ENCODE peak calls at places on chromosome 10, in ten cellular contexts. N is activated naive CD8-positive, alpha-beta T cell treated with anti-CD3 and anti-CD28 coated beads, Interleukin-2, amount 10 ng/mL, durations not matched to agents 7 days and 5 days; I is HCT116; Y is activated CD8-positive, alpha-beta T cell treated with anti-CD3 and anti-CD28 coated beads for 36 hours; S is CD4-positive, CD25-positive, alpha-beta regulatory T cell; Q is HepG2; X is naive B cell; K is stimulated activated effector memory CD8-positive, alpha-beta T cell treated with anti-CD3 and anti-CD28 coated beads, Interleukin-12 subunit alpha, Interleukin-12 subunit beta, amount 100 ng/mL, for 72 hours; T is heart right ventricle; R is left cardiac atrium. P is an unnamed sample.
A peak's percentile ranks its signal among the peaks of the same experiment; 100 is the strongest.

GRCh38 chr10:18140149-18140956 is at the start of gene CACNB2:
- ATAC-seq in Y (no peak), Q (peak; percentile 94), N (peak; percentile 33), S (no peak), I (peak; percentile 85), X (no peak), K (no peak), R (peak; percentile 85), T (peak; percentile 70), P (peak; percentile 11)

GRCh38 chr10:15084502-15084922 is 4.1 kb downstream of the ACBD7 start:
- ATAC-seq in S (no peak), K (no peak), Q (peak; percentile 89), I (peak; percentile 69), N (no peak), T (peak; percentile 88), Y (no peak), X (no peak), R (peak; percentile 90), P (peak; percentile 90)

GRCh38 chr10:32317795-32318194 is 29.2 kb downstream of the EPC1 start:
- ATAC-seq in I (no peak), T (peak; percentile 45), R (no peak), X (peak; percentile 87), Y (peak; percentile 93), K (peak; percentile 96), S (peak; percentile 95), N (peak; percentile 94), Q (no peak), P (peak; percentile 41)

GRCh38 chr10:10975647-10976046 is 42.0 kb upstream of the CELF2 start:
- ATAC-seq in T (no peak), S (no peak), Q (no peak), N (no peak), X (no peak), I (no peak), K (no peak), Y (no peak), R (peak; percentile 71), P (peak; percentile 44)

GRCh38 chr10:79166741-79167140 is 98.0 kb downstream of the ZMIZ1 start:
- ATAC-seq in R (peak; percentile 46), S (no peak), X (no peak), T (peak; percentile 68), Q (no peak), K (no peak), N (no peak), Y (no peak), I (no peak), P (no peak)

GRCh38 chr10:133039107-133039822 is 48.5 kb upstream of the ADGRA1 start:
- ATAC-seq in Y (no peak), T (no peak), N (no peak), I (no peak), X (no peak), Q (peak; percentile 91), S (no peak), R (no peak), K (no peak), P (no peak)

GRCh38 chr10:57694956-57695605 is 572.6 kb downstream of the IPMK start:
- ATAC-seq in X (no peak), R (no peak), T (no peak), Y (no peak), N (no peak), K (no peak), I (no peak), S (no peak), Q (no peak), P (no peak)

GRCh38 chr10:58782876-58783859 is 270.5 kb downstream of the BICC1 start:
- ATAC-seq in T (peak; percentile 80), S (no peak), I (no peak), Q (no peak), N (no peak), Y (no peak), R (peak; percentile 94), X (no peak), K (peak; percentile 21), P (no peak)

GRCh38 chr10:84608126-84608525 is 279.7 kb downstream of the CCSER2 start:
- ATAC-seq in I (no peak), Q (no peak), N (no peak), Y (no peak), S (no peak), T (no peak), R (no peak), X (no peak), K (peak; percentile 58), P (no peak)

GRCh38 chr10:50596456-50596855 is 27.3 kb downstream of the SGMS1 start:
- ATAC-seq in X (no peak), R (no peak), I (no peak), Q (no peak), K (no peak), Y (no peak), S (no peak), N (no peak), T (no peak), P (no peak)

GRCh38 chr10:121326905-121327304 is 271.3 kb downstream of the FGFR2 start:
- ATAC-seq in I (peak; percentile 13), R (no peak), N (no peak), Q (no peak), Y (no peak), X (no peak), S (no peak), T (no peak), K (no peak), P (no peak)

GRCh38 chr10:99540673-99541531 is 8.2 kb downstream of the NKX2-3 start:
- ATAC-seq in N (no peak), S (no peak), Y (no peak), T (no peak), K (peak; percentile 45), I (peak; percentile 70), X (peak; percentile 41), R (peak; percentile 57), Q (peak; percentile 78), P (peak; percentile 85)

GRCh38 chr10:124417846-124418725 is 637 bp downstream of the OAT start:
- ATAC-seq in I (peak; percentile 53), S (peak; percentile 17), R (peak; percentile 81), Q (peak; percentile 72), N (peak; percentile 55), T (peak; percentile 66), X (peak; percentile 22), K (peak; percentile 72), Y (peak; percentile 35), P (peak; percentile 57)

GRCh38 chr10:28838908-28839307 is 161.6 kb downstream of the BAMBI start:
- ATAC-seq in N (no peak), T (no peak), Y (no peak), R (peak; percentile 53), S (no peak), X (no peak), Q (peak; percentile 41), K (peak; percentile 24), I (peak; percentile 61), P (peak; percentile 37)

GRCh38 chr10:74373059-74373458 is 222.0 kb downstream of the ADK start:
- ATAC-seq in Q (no peak), I (no peak), R (no peak), K (no peak), S (no peak), X (no peak), Y (no peak), N (no peak), T (no peak), P (no peak)

GRCh38 chr10:90986136-90986760 is 65.4 kb upstream of the ANKRD1 start:
- ATAC-seq in K (peak; percentile 9), X (no peak), Q (no peak), R (peak; percentile 23), T (peak; percentile 70), Y (no peak), N (no peak), S (no peak), I (no peak), P (no peak)

GRCh38 chr10:35854661-35855060 is 212.6 kb upstream of the FZD8 start:
- ATAC-seq in X (no peak), R (no peak), I (no peak), K (no peak), S (no peak), T (no peak), N (no peak), Y (no peak), Q (no peak), P (no peak)

P was measured in esophagus mucosa.